ENCODE peak calls at places on chromosomes 3 and 15, in five cellular contexts. One of them, this sample, is unnamed.
A peak's percentile ranks its signal among the peaks of the same experiment; 100 is the strongest.

GRCh38 chr3:124731760-124732159 is 1.5 kb downstream of the UMPS start:
- DNase-seq in CD4-positive, alpha-beta memory T cell: no peak
- DNase-seq in AG04450: no peak
- DNase-seq in RWPE2: no peak
- DNase-seq in fibroblast of pulmonary artery: no peak
- DNase-seq in this sample: no peak

GRCh38 chr3:171379281-171379680 is 80.9 kb downstream of the TNIK start:
- DNase-seq in CD4-positive, alpha-beta memory T cell: no peak
- DNase-seq in AG04450: no peak
- DNase-seq in RWPE2: no peak
- DNase-seq in fibroblast of pulmonary artery: peak; percentile 22
- DNase-seq in this sample: peak; percentile 60

GRCh38 chr15:52567886-52568568 is 803 bp downstream of the ARPP19 start:
- DNase-seq in CD4-positive, alpha-beta memory T cell: no peak
- DNase-seq in AG04450: no peak
- DNase-seq in RWPE2: peak; percentile 78
- DNase-seq in fibroblast of pulmonary artery: no peak
- DNase-seq in this sample: peak; percentile 52

GRCh38 chr3:188584162-188584529 is 430.2 kb downstream of the LPP start:
- DNase-seq in CD4-positive, alpha-beta memory T cell: no peak
- DNase-seq in AG04450: no peak
- DNase-seq in RWPE2: no peak
- DNase-seq in fibroblast of pulmonary artery: peak; percentile 86
- DNase-seq in this sample: no peak

GRCh38 chr3:196272826-196273225 is 14.7 kb downstream of the PCYT1A start:
- DNase-seq in CD4-positive, alpha-beta memory T cell: no peak
- DNase-seq in AG04450: no peak
- DNase-seq in RWPE2: no peak
- DNase-seq in fibroblast of pulmonary artery: no peak
- DNase-seq in this sample: no peak

GRCh38 chr3:71484047-71484446 is 99.5 kb downstream of the FOXP1 start:
- DNase-seq in CD4-positive, alpha-beta memory T cell: no peak
- DNase-seq in AG04450: no peak
- DNase-seq in RWPE2: no peak
- DNase-seq in fibroblast of pulmonary artery: no peak
- DNase-seq in this sample: no peak

GRCh38 chr3:23696842-23697241 is 108.9 kb upstream of the UBE2E1 start:
- DNase-seq in CD4-positive, alpha-beta memory T cell: no peak
- DNase-seq in AG04450: no peak
- DNase-seq in RWPE2: no peak
- DNase-seq in fibroblast of pulmonary artery: peak; percentile 74
- DNase-seq in this sample: no peak

GRCh38 chr3:37764586-37764985 is 97.1 kb upstream of the CTDSPL start:
- DNase-seq in CD4-positive, alpha-beta memory T cell: no peak
- DNase-seq in AG04450: no peak
- DNase-seq in RWPE2: no peak
- DNase-seq in fibroblast of pulmonary artery: no peak
- DNase-seq in this sample: no peak

GRCh38 chr3:61250784-61251173 is 473 bp downstream of the FHIT start:
- DNase-seq in CD4-positive, alpha-beta memory T cell: peak; percentile 11
- DNase-seq in AG04450: no peak
- DNase-seq in RWPE2: no peak
- DNase-seq in fibroblast of pulmonary artery: no peak
- DNase-seq in this sample: peak; percentile 13

GRCh38 chr15:39548561-39548960 is 32.3 kb upstream of the THBS1 start:
- DNase-seq in CD4-positive, alpha-beta memory T cell: no peak
- DNase-seq in AG04450: no peak
- DNase-seq in RWPE2: no peak
- DNase-seq in fibroblast of pulmonary artery: no peak
- DNase-seq in this sample: no peak

GRCh38 chr15:99224815-99225214 is 24.6 kb downstream of the TTC23 start:
- DNase-seq in CD4-positive, alpha-beta memory T cell: no peak
- DNase-seq in AG04450: no peak
- DNase-seq in RWPE2: no peak
- DNase-seq in fibroblast of pulmonary artery: no peak
- DNase-seq in this sample: no peak

GRCh38 chr3:41684802-41685740 is 276.8 kb downstream of the ULK4 start:
- DNase-seq in CD4-positive, alpha-beta memory T cell: no peak
- DNase-seq in AG04450: no peak
- DNase-seq in RWPE2: no peak
- DNase-seq in fibroblast of pulmonary artery: no peak
- DNase-seq in this sample: no peak

GRCh38 chr3:184514151-184514490 is 47.5 kb upstream of the EPHB3 start:
- DNase-seq in CD4-positive, alpha-beta memory T cell: no peak
- DNase-seq in AG04450: no peak
- DNase-seq in RWPE2: no peak
- DNase-seq in fibroblast of pulmonary artery: no peak
- DNase-seq in this sample: no peak

DNA sequence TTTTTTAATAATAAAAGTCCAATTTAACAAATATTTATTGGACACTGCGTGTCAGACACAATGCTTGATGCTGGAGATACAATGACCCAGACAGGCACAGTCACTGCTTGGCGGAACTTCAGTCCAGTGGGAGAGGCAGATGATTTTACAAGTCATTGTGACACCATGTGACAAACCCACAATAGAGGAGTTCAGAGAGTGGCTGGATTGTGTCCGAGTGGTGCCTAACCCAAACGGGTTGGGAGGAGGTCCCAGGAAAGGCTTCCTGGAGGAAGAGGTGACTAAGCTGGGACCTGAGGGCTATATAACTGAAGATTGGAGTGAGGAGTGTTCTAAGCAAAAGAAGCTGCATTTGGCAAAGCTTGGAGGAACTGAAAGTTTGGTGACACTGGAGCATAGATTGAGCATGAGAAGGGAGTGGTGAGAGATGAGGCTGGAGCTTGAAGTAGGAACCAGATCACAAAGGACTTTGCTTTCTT is 41.4 kb downstream of the CRTC3 start:
- DNase-seq in CD4-positive, alpha-beta memory T cell: no peak
- DNase-seq in AG04450: no peak
- DNase-seq in RWPE2: no peak
- DNase-seq in fibroblast of pulmonary artery: no peak
- DNase-seq in this sample: no peak
- H3K4me3 ChIP-seq in CD4-positive, alpha-beta memory T cell: no peak overlapping the region
- H3K4me3 ChIP-seq in AG04450: no peak overlapping the region
- H3K4me3 ChIP-seq in RWPE2: no peak overlapping the region
- H3K4me3 ChIP-seq in fibroblast of pulmonary artery: no peak overlapping the region
- H3K4me3 ChIP-seq in this sample: no peak overlapping the region

GRCh38 chr3:186361612-186362408 is at the start of gene DGKG:
- DNase-seq in CD4-positive, alpha-beta memory T cell: no peak
- DNase-seq in AG04450: no peak
- DNase-seq in RWPE2: no peak
- DNase-seq in fibroblast of pulmonary artery: no peak
- DNase-seq in this sample: no peak

GRCh38 chr3:186362409-186362757 is 349 bp upstream of the DGKG start:
- DNase-seq in CD4-positive, alpha-beta memory T cell: no peak
- DNase-seq in AG04450: no peak
- DNase-seq in RWPE2: no peak
- DNase-seq in fibroblast of pulmonary artery: no peak
- DNase-seq in this sample: no peak

GRCh38 chr3:186362988-186363387 is 954 bp upstream of the DGKG start:
- DNase-seq in CD4-positive, alpha-beta memory T cell: no peak
- DNase-seq in AG04450: no peak
- DNase-seq in RWPE2: no peak
- DNase-seq in fibroblast of pulmonary artery: no peak
- DNase-seq in this sample: no peak

GRCh38 chr3:186360779-186361178 is 1.3 kb downstream of the DGKG start:
- DNase-seq in CD4-positive, alpha-beta memory T cell: no peak
- DNase-seq in AG04450: no peak
- DNase-seq in RWPE2: no peak
- DNase-seq in fibroblast of pulmonary artery: no peak
- DNase-seq in this sample: no peak

DNA sequence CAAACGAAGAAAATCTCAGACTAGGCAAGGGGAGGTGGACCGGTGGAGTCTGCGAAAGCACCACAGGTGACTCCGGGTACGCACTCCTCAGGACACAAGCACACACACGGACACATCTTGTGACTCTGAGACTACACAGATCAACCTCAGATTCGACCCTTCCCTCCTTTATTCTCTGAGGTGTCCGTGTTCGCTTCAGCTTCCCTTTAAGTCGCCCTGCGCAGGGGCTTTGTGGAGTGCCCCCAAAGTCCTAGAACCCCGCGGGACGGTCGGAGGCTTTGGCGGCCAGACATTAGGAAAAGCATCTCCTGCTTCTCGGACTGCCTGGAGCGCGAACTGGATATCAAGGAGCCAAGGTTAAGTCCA is 805 bp downstream of the DGKG start:
- DNase-seq in CD4-positive, alpha-beta memory T cell: no peak
- DNase-seq in AG04450: no peak
- DNase-seq in RWPE2: no peak
- DNase-seq in fibroblast of pulmonary artery: no peak
- DNase-seq in this sample: no peak
- H3K4me3 ChIP-seq in CD4-positive, alpha-beta memory T cell: no peak overlapping the region
- H3K4me3 ChIP-seq in AG04450: no peak overlapping the region
- H3K4me3 ChIP-seq in RWPE2: no peak overlapping the region
- H3K4me3 ChIP-seq in fibroblast of pulmonary artery: no peak overlapping the region
- H3K4me3 ChIP-seq in this sample: no peak overlapping the region

DNA sequence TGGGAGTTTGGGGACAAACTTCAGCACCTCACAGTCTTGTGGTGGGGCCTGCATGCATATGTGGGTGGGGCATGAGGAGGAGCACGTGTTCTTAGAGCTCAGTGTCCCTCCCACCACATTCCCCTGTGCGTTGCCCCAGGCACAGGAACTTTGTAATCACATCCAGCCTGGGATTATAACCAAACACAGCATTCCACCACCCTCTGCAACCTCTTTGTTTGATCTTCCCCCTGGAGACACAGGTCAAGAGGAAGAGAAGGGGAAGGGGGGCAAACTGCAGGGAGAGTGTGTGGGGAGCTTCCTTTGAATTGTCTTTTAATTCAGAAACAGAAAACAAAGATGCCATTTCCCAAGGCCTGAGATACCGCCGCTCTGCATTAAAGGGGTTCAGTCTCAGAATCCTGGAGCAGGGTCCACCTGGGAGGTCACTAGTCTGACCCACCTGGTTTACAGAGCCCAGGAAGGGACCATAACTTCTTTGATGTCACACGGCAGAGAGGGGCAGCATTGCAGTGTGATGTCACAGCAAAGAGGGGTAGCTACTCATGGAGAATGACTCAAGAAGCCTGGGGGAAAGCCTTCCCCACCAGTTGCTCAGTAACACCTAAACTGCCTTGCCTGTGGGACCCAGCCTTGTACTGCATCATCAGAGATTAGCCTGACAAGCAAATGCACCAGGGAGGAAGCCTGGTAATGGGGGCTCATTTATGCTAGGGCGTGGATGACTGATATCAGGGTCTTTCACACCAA is 106.3 kb upstream of the RNU6-1 start:
- DNase-seq in CD4-positive, alpha-beta memory T cell: no peak
- DNase-seq in AG04450: no peak
- DNase-seq in RWPE2: peak; percentile 85
- DNase-seq in fibroblast of pulmonary artery: peak; percentile 50
- DNase-seq in this sample: peak; percentile 77
- H3K4me3 ChIP-seq in CD4-positive, alpha-beta memory T cell: no peak overlapping the region
- H3K4me3 ChIP-seq in AG04450: no peak overlapping the region
- H3K4me3 ChIP-seq in RWPE2: no peak overlapping the region
- H3K4me3 ChIP-seq in fibroblast of pulmonary artery: no peak overlapping the region
- H3K4me3 ChIP-seq in this sample: no peak overlapping the region

GRCh38 chr15:90650117-90650955 is 66.8 kb upstream of the BLM start:
- DNase-seq in CD4-positive, alpha-beta memory T cell: no peak
- DNase-seq in AG04450: no peak
- DNase-seq in RWPE2: no peak
- DNase-seq in fibroblast of pulmonary artery: peak; percentile 74
- DNase-seq in this sample: no peak

GRCh38 chr15:90645873-90646605 is 71.1 kb upstream of the BLM start:
- DNase-seq in CD4-positive, alpha-beta memory T cell: no peak
- DNase-seq in AG04450: no peak
- DNase-seq in RWPE2: no peak
- DNase-seq in fibroblast of pulmonary artery: no peak
- DNase-seq in this sample: no peak

GRCh38 chr15:90647326-90647725 is 69.8 kb upstream of the BLM start:
- DNase-seq in CD4-positive, alpha-beta memory T cell: no peak
- DNase-seq in AG04450: no peak
- DNase-seq in RWPE2: no peak
- DNase-seq in fibroblast of pulmonary artery: no peak
- DNase-seq in this sample: no peak

GRCh38 chr15:90646662-90647305 is 70.4 kb upstream of the BLM start:
- DNase-seq in CD4-positive, alpha-beta memory T cell: no peak
- DNase-seq in AG04450: no peak
- DNase-seq in RWPE2: no peak
- DNase-seq in fibroblast of pulmonary artery: no peak
- DNase-seq in this sample: no peak

GRCh38 chr15:90648137-90649070 is 68.7 kb upstream of the BLM start:
- DNase-seq in CD4-positive, alpha-beta memory T cell: peak; percentile 59
- DNase-seq in AG04450: peak; percentile 42
- DNase-seq in RWPE2: no peak
- DNase-seq in fibroblast of pulmonary artery: peak; percentile 80
- DNase-seq in this sample: peak; percentile 41
- H3K4me3 ChIP-seq in CD4-positive, alpha-beta memory T cell: no peak overlapping the region
- H3K4me3 ChIP-seq in AG04450: no peak overlapping the region
- H3K4me3 ChIP-seq in RWPE2: no peak overlapping the region
- H3K4me3 ChIP-seq in fibroblast of pulmonary artery: no peak overlapping the region
- H3K4me3 ChIP-seq in this sample: peak overlapping the region; percentile 21

GRCh38 chr3:46812237-46812791 is 50.9 kb downstream of the MYL3 start:
- DNase-seq in CD4-positive, alpha-beta memory T cell: peak; percentile 45
- DNase-seq in AG04450: no peak
- DNase-seq in RWPE2: peak; percentile 69
- DNase-seq in fibroblast of pulmonary artery: peak; percentile 39
- DNase-seq in this sample: no peak

GRCh38 chr3:46811615-46812236 is 51.5 kb downstream of the MYL3 start:
- DNase-seq in CD4-positive, alpha-beta memory T cell: no peak
- DNase-seq in AG04450: no peak
- DNase-seq in RWPE2: no peak
- DNase-seq in fibroblast of pulmonary artery: no peak
- DNase-seq in this sample: peak; percentile 48
- H3K4me3 ChIP-seq in CD4-positive, alpha-beta memory T cell: peak overlapping the region; percentile 28
- H3K4me3 ChIP-seq in AG04450: no peak overlapping the region
- H3K4me3 ChIP-seq in RWPE2: no peak overlapping the region
- H3K4me3 ChIP-seq in fibroblast of pulmonary artery: no peak overlapping the region
- H3K4me3 ChIP-seq in this sample: no peak overlapping the region

GRCh38 chr3:147398841-147399534 is 7.4 kb downstream of the ZIC4 start:
- DNase-seq in CD4-positive, alpha-beta memory T cell: no peak
- DNase-seq in AG04450: no peak
- DNase-seq in RWPE2: no peak
- DNase-seq in fibroblast of pulmonary artery: no peak
- DNase-seq in this sample: no peak
- H3K4me3 ChIP-seq in CD4-positive, alpha-beta memory T cell: no peak overlapping the region
- H3K4me3 ChIP-seq in AG04450: no peak overlapping the region
- H3K4me3 ChIP-seq in RWPE2: no peak overlapping the region
- H3K4me3 ChIP-seq in fibroblast of pulmonary artery: no peak overlapping the region
- H3K4me3 ChIP-seq in this sample: no peak overlapping the region

GRCh38 chr3:95797081-95797480 is 1017.3 kb upstream of the EPHA6 start:
- DNase-seq in CD4-positive, alpha-beta memory T cell: no peak
- DNase-seq in AG04450: no peak
- DNase-seq in RWPE2: no peak
- DNase-seq in fibroblast of pulmonary artery: no peak
- DNase-seq in this sample: no peak

DNA sequence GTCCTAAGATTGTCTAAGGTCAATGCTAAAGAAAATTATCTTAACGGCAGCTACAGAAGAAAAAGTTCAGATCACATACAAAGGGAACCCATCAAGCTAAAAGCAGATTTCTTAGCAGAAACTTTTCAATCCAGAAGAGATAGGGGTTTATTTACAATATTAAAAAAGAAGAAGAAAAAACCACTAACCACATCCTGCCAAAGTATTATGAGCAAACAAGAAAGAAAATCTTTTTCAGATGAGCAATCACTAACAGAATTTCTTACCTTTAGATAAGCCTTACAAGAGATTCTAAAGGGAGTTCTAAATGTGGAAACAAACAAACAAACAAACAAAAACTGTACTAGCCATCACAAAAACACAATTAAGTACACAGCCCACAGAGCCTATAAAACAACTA is 1015.8 kb upstream of the EPHA6 start:
- DNase-seq in CD4-positive, alpha-beta memory T cell: no peak
- DNase-seq in AG04450: no peak
- DNase-seq in RWPE2: no peak
- DNase-seq in fibroblast of pulmonary artery: no peak
- DNase-seq in this sample: no peak
- H3K4me3 ChIP-seq in CD4-positive, alpha-beta memory T cell: no peak overlapping the region
- H3K4me3 ChIP-seq in AG04450: no peak overlapping the region
- H3K4me3 ChIP-seq in RWPE2: no peak overlapping the region
- H3K4me3 ChIP-seq in fibroblast of pulmonary artery: no peak overlapping the region
- H3K4me3 ChIP-seq in this sample: no peak overlapping the region

This sample was measured in PC-9.